ENCODE peak calls at places on chromosomes 4 and X, in four cellular contexts. K, L, U and B are unnamed samples.

GRCh38 chr4:74884282-74884681 is 48.6 kb upstream of the PARM1 start:
- DNase-seq in K (no peak), L (no peak), U (no peak), B (no peak)

GRCh38 chr4:76634239-76634638 is 199.2 kb downstream of the SHROOM3 start:
- DNase-seq in K (no peak), L (no peak), U (no peak), B (no peak)

GRCh38 chrX:25072247-25072646 is 56.5 kb upstream of the ARX start:
- DNase-seq in K (no peak), L (no peak), U (no peak), B (no peak)

GRCh38 chr4:36172650-36173049 is 71.7 kb downstream of the ARAP2 start:
- DNase-seq in K (no peak), L (no peak), U (no peak), B (no peak)

GRCh38 chrX:10021461-10022272 is 54.5 kb downstream of the CLDN34 start:
- DNase-seq in K (no peak), L (peak; percentile 57), U (no peak), B (no peak)

GRCh38 chr4:116913451-116913850 is 171.9 kb downstream of the TRAM1L1 start:
- DNase-seq in K (no peak), L (no peak), U (no peak), B (no peak)

GRCh38 chrX:134599173-134599914 is 58.9 kb downstream of the PLAC1 start:
- DNase-seq in K (no peak), L (no peak), U (no peak), B (no peak)

GRCh38 chr4:7124643-7125442 is 57.0 kb upstream of the GRPEL1 start:
- DNase-seq in K (no peak), L (peak; percentile 30), U (peak; percentile 27), B (peak; percentile 44)

GRCh38 chr4:86357608-86358007 is 2.2 kb downstream of the MAPK10 start:
- DNase-seq in K (no peak), L (no peak), U (no peak), B (no peak)

GRCh38 chr4:84920591-84920990 is 45.9 kb downstream of the WDFY3 start:
- DNase-seq in K (no peak), L (no peak), U (no peak), B (no peak)

GRCh38 chrX:44842555-44843317 is 1.1 kb upstream of the DUSP21 start:
- DNase-seq in K (no peak), L (no peak), U (no peak), B (no peak)

GRCh38 chr4:119314356-119314755 is 7.6 kb downstream of the FABP2 start:
- DNase-seq in K (no peak), L (peak; percentile 39), U (peak; percentile 67), B (no peak)

GRCh38 chr4:11397146-11397545 is 31.5 kb downstream of the HS3ST1 start:
- DNase-seq in K (no peak), L (peak; percentile 10), U (no peak), B (no peak)

GRCh38 chrX:13059676-13060499 is 15.5 kb upstream of the FAM9C start:
- DNase-seq in K (no peak), L (peak; percentile 88), U (no peak), B (no peak)

GRCh38 chrX:281166-281999 is at the start of gene PLCXD1:
- DNase-seq in K (no peak), L (peak; percentile 96), U (peak; percentile 47), B (no peak)

GRCh38 chrX:38859602-38860001 is 58.3 kb downstream of the MID1IP1 start:
- DNase-seq in K (no peak), L (no peak), U (no peak), B (no peak)

GRCh38 chr4:177369372-177369771 is 59.7 kb downstream of the NEIL3 start:
- DNase-seq in K (no peak), L (no peak), U (no peak), B (no peak)

GRCh38 chr4:148857234-148857972 is 415.2 kb upstream of the NR3C2 start:
- DNase-seq in K (no peak), L (no peak), U (no peak), B (no peak)

GRCh38 chr4:148651991-148652390 is 209.8 kb upstream of the NR3C2 start:
- DNase-seq in K (no peak), L (no peak), U (no peak), B (no peak)

GRCh38 chrX:140713174-140713539 is 3.6 kb downstream of the LINC00632 start:
- DNase-seq in K (no peak), L (no peak), U (no peak), B (no peak)

GRCh38 chr4:42515156-42515884 is 118.0 kb downstream of the SHISA3 start:
- DNase-seq in K (no peak), L (no peak), U (no peak), B (no peak)

GRCh38 chr4:158347596-158347995 is 137.3 kb downstream of the TMEM144 start:
- DNase-seq in K (no peak), L (no peak), U (no peak), B (no peak)

GRCh38 chr4:76342191-76342590 is 35.7 kb downstream of the STBD1 start:
- DNase-seq in K (no peak), L (no peak), U (no peak), B (no peak)

GRCh38 chr4:77449162-77449561 is 156.5 kb upstream of the CXCL13 start:
- DNase-seq in K (no peak), L (no peak), U (no peak), B (no peak)

GRCh38 chrX:427812-428725 is 41.4 kb upstream of the PPP2R3B start:
- DNase-seq in K (no peak), L (peak; percentile 74), U (no peak), B (no peak)

GRCh38 chr4:53854991-53855885 is 209.2 kb downstream of the CHIC2 start:
- DNase-seq in K (no peak), L (no peak), U (no peak), B (no peak)

DNA sequence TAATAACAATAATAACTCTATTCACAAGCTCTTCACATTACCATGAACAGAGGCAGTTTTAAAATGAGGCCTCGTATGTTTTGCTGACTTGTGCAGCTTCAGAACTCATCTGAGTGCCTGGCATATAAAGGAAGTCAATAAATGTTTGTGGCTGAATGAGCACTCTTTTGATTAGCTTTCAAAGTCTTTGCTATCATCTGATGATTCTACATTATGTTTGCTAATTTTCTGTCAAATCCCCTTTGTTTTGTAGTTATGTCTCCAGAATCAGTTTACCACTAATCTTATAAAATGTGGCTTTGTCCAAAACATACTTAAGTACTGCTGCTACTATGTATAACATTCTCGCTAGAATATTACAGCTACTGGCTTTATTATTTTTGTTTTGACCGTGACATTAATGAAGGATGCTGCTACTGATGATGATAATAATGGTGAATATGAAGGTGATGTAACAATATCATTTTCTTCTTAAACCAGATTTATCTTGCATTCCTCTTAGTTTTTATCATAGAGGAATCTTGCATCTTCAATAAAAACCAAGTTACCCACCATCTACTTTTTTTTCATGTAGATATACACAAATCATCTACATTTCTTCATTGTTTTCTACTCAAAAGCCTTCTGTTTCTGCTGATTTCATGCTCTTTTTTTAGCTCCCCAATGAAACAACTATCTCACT is 384.5 kb downstream of the NAF1 start:
- DNase-seq in K (no peak), L (no peak), U (no peak), B (no peak)
- H3K4me3 ChIP-seq in K (no peak overlapping the region), L (no peak overlapping the region), U (no peak overlapping the region), B (no peak overlapping the region)

GRCh38 chr4:174213734-174214101 is 69.7 kb downstream of the FBXO8 start:
- DNase-seq in K (no peak), L (no peak), U (no peak), B (no peak)
- H3K4me3 ChIP-seq in K (peak overlapping the region; percentile 16), L (no peak overlapping the region), U (no peak overlapping the region), B (no peak overlapping the region)

GRCh38 chr4:122065915-122066314 is 86.2 kb upstream of the BLTP1 start:
- DNase-seq in K (no peak), L (no peak), U (no peak), B (no peak)
- H3K4me3 ChIP-seq in K (no peak overlapping the region), L (no peak overlapping the region), U (no peak overlapping the region), B (no peak overlapping the region)

GRCh38 chrX:2889045-2889605 is 40.0 kb downstream of the ARSD start:
- DNase-seq in K (no peak), L (no peak), U (no peak), B (no peak)
- H3K4me3 ChIP-seq in K (peak overlapping the region; percentile 32), L (peak overlapping the region; percentile 43), U (no peak overlapping the region), B (no peak overlapping the region)

DNA sequence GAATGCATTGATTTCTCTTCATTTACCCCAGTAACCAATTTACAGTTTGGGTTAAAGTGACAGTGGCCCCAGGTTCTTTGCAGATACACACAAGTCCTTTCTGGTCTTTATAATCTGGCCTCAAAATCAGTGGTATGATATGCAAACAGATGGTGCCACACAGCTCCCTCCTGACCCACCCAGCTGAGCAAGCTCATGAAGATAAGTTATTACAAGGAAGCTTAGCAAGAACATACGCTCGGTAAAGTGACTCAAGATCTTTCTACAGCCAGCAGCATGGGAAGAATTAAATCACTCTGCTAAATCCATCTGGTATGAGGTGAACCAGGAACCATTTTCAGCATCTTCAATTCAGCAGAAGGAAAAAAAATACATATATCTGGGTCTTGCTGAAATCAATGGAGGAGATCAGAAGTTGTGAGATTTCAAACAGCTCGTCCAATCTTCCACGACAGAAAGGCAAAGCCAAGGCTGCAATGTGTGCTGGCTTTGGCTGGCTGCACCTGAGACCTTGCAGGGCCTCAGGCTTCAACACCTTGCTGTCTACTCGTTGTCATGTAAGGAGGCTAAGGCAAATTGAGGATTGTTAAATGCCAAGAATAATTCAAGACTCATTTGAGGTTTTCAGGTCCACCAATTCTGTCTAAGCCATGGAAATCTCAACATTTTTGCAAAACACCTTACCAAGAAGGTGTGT is 28.2 kb downstream of the SEL1L3 start:
- DNase-seq in K (no peak), L (no peak), U (peak; percentile 38), B (no peak)
- H3K4me3 ChIP-seq in K (no peak overlapping the region), L (no peak overlapping the region), U (no peak overlapping the region), B (no peak overlapping the region)